ENCODE peak calls at places on chromosomes 13 and 19, in ten cellular contexts. One of them, this sample, is unnamed.

GRCh38 chr19:8208119-8208709 is 956 bp upstream of the CERS4 start:
- DNase-seq in ovary: no peak
- DNase-seq in fibroblast of pulmonary artery: no peak
- DNase-seq in colonic mucosa: no peak
- DNase-seq in bronchial epithelial cell: no peak
- DNase-seq in activated CD8-positive, alpha-beta T cell treated with anti-CD3 and anti-CD28 coated beads for 36 hours: no peak
- DNase-seq in transverse colon: no peak
- DNase-seq in neural crest cell: peak; percentile 14
- DNase-seq in psoas muscle: no peak
- DNase-seq in body of pancreas: no peak
- DNase-seq in this sample: peak; percentile 17

GRCh38 chr13:36553501-36553900 is 120.3 kb upstream of the SERTM1 start:
- DNase-seq in ovary: no peak
- DNase-seq in fibroblast of pulmonary artery: peak; percentile 53
- DNase-seq in activated CD8-positive, alpha-beta T cell treated with anti-CD3 and anti-CD28 coated beads for 36 hours: no peak
- DNase-seq in bronchial epithelial cell: no peak
- DNase-seq in psoas muscle: no peak
- DNase-seq in body of pancreas: no peak
- DNase-seq in colonic mucosa: no peak
- DNase-seq in transverse colon: no peak
- DNase-seq in neural crest cell: no peak
- DNase-seq in this sample: no peak

GRCh38 chr19:58497634-58498170 is 14.1 kb downstream of the SLC27A5 start:
- DNase-seq in neural crest cell: no peak
- DNase-seq in activated CD8-positive, alpha-beta T cell treated with anti-CD3 and anti-CD28 coated beads for 36 hours: no peak
- DNase-seq in ovary: no peak
- DNase-seq in fibroblast of pulmonary artery: no peak
- DNase-seq in transverse colon: no peak
- DNase-seq in bronchial epithelial cell: no peak
- DNase-seq in psoas muscle: no peak
- DNase-seq in body of pancreas: no peak
- DNase-seq in colonic mucosa: no peak
- DNase-seq in this sample: no peak

GRCh38 chr19:19294914-19295313 is 21.8 kb upstream of the TM6SF2 start:
- DNase-seq in bronchial epithelial cell: no peak
- DNase-seq in ovary: no peak
- DNase-seq in activated CD8-positive, alpha-beta T cell treated with anti-CD3 and anti-CD28 coated beads for 36 hours: no peak
- DNase-seq in colonic mucosa: no peak
- DNase-seq in fibroblast of pulmonary artery: no peak
- DNase-seq in transverse colon: no peak
- DNase-seq in psoas muscle: no peak
- DNase-seq in neural crest cell: no peak
- DNase-seq in body of pancreas: no peak
- DNase-seq in this sample: no peak

GRCh38 chr13:19172647-19173030 is 9.0 kb downstream of the TUBA3C start:
- DNase-seq in neural crest cell: no peak
- DNase-seq in colonic mucosa: no peak
- DNase-seq in fibroblast of pulmonary artery: no peak
- DNase-seq in psoas muscle: no peak
- DNase-seq in ovary: no peak
- DNase-seq in transverse colon: no peak
- DNase-seq in activated CD8-positive, alpha-beta T cell treated with anti-CD3 and anti-CD28 coated beads for 36 hours: no peak
- DNase-seq in body of pancreas: no peak
- DNase-seq in bronchial epithelial cell: no peak
- DNase-seq in this sample: no peak

GRCh38 chr19:11659612-11660011 is 62.3 kb downstream of the ZNF627 start:
- DNase-seq in fibroblast of pulmonary artery: peak; percentile 14
- DNase-seq in colonic mucosa: no peak
- DNase-seq in body of pancreas: no peak
- DNase-seq in psoas muscle: no peak
- DNase-seq in activated CD8-positive, alpha-beta T cell treated with anti-CD3 and anti-CD28 coated beads for 36 hours: no peak
- DNase-seq in ovary: no peak
- DNase-seq in neural crest cell: no peak
- DNase-seq in bronchial epithelial cell: peak; percentile 8
- DNase-seq in transverse colon: no peak
- DNase-seq in this sample: peak; percentile 57

GRCh38 chr13:47594833-47595232 is 406.2 kb downstream of the SUCLA2 start:
- DNase-seq in ovary: no peak
- DNase-seq in fibroblast of pulmonary artery: peak; percentile 21
- DNase-seq in neural crest cell: no peak
- DNase-seq in bronchial epithelial cell: no peak
- DNase-seq in colonic mucosa: no peak
- DNase-seq in activated CD8-positive, alpha-beta T cell treated with anti-CD3 and anti-CD28 coated beads for 36 hours: peak; percentile 7
- DNase-seq in body of pancreas: no peak
- DNase-seq in psoas muscle: no peak
- DNase-seq in transverse colon: no peak
- DNase-seq in this sample: no peak

GRCh38 chr13:75902166-75903104 is 266.3 kb downstream of the LMO7 start:
- DNase-seq in body of pancreas: no peak
- DNase-seq in ovary: no peak
- DNase-seq in neural crest cell: no peak
- DNase-seq in transverse colon: no peak
- DNase-seq in bronchial epithelial cell: no peak
- DNase-seq in fibroblast of pulmonary artery: no peak
- DNase-seq in activated CD8-positive, alpha-beta T cell treated with anti-CD3 and anti-CD28 coated beads for 36 hours: no peak
- DNase-seq in colonic mucosa: no peak
- DNase-seq in psoas muscle: no peak
- DNase-seq in this sample: no peak

DNA sequence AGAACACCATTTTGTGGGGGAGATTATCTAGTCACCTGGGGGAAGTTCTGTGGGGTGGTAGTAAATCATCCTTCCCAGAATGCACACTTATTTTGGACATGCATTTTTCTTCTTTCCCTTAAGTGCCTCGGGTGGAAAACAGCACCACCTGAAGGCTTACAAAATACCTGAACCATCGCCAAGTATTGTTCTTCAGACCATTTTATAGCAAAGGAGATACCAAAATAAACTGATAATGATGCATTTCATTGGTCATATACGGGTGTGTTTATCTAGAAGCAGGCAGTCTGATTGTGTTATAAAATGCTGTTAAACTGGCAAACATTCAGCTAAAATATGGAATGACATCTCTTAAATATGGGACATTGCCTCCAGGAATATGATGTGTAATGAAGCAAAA is 1034.7 kb downstream of the SLITRK1 start:
- DNase-seq in colonic mucosa: no peak
- DNase-seq in fibroblast of pulmonary artery: peak; percentile 5
- DNase-seq in bronchial epithelial cell: no peak
- DNase-seq in activated CD8-positive, alpha-beta T cell treated with anti-CD3 and anti-CD28 coated beads for 36 hours: no peak
- DNase-seq in psoas muscle: no peak
- DNase-seq in ovary: no peak
- DNase-seq in body of pancreas: no peak
- DNase-seq in neural crest cell: no peak
- DNase-seq in transverse colon: no peak
- DNase-seq in this sample: no peak
- TF ChIP-seq CTCF in colonic mucosa: no peak
- TF ChIP-seq CTCF in fibroblast of pulmonary artery: no peak
- TF ChIP-seq CTCF in bronchial epithelial cell: no peak
- TF ChIP-seq CTCF in activated CD8-positive, alpha-beta T cell treated with anti-CD3 and anti-CD28 coated beads for 36 hours: no peak
- TF ChIP-seq CTCF in psoas muscle: no peak
- TF ChIP-seq CTCF in ovary: no peak
- TF ChIP-seq CTCF in body of pancreas: no peak
- TF ChIP-seq CTCF in neural crest cell: no peak
- TF ChIP-seq CTCF in transverse colon: no peak
- TF ChIP-seq CTCF in this sample: no peak

GRCh38 chr19:1767464-1767933 is 14.2 kb downstream of the ONECUT3 start:
- DNase-seq in psoas muscle: no peak
- DNase-seq in activated CD8-positive, alpha-beta T cell treated with anti-CD3 and anti-CD28 coated beads for 36 hours: peak; percentile 66
- DNase-seq in colonic mucosa: peak; percentile 47
- DNase-seq in ovary: peak; percentile 69
- DNase-seq in bronchial epithelial cell: no peak
- DNase-seq in transverse colon: peak; percentile 46
- DNase-seq in body of pancreas: peak; percentile 55
- DNase-seq in neural crest cell: peak; percentile 78
- DNase-seq in fibroblast of pulmonary artery: no peak
- DNase-seq in this sample: peak; percentile 92

GRCh38 chr19:1768918-1769644 is 15.8 kb downstream of the ONECUT3 start:
- DNase-seq in body of pancreas: no peak
- DNase-seq in activated CD8-positive, alpha-beta T cell treated with anti-CD3 and anti-CD28 coated beads for 36 hours: no peak
- DNase-seq in ovary: no peak
- DNase-seq in transverse colon: no peak
- DNase-seq in colonic mucosa: no peak
- DNase-seq in psoas muscle: no peak
- DNase-seq in neural crest cell: no peak
- DNase-seq in fibroblast of pulmonary artery: no peak
- DNase-seq in bronchial epithelial cell: no peak
- DNase-seq in this sample: no peak

GRCh38 chr19:1766800-1767352 is 13.6 kb downstream of the ONECUT3 start:
- DNase-seq in neural crest cell: no peak
- DNase-seq in psoas muscle: no peak
- DNase-seq in colonic mucosa: no peak
- DNase-seq in transverse colon: no peak
- DNase-seq in ovary: no peak
- DNase-seq in activated CD8-positive, alpha-beta T cell treated with anti-CD3 and anti-CD28 coated beads for 36 hours: peak; percentile 43
- DNase-seq in body of pancreas: no peak
- DNase-seq in bronchial epithelial cell: no peak
- DNase-seq in fibroblast of pulmonary artery: no peak
- DNase-seq in this sample: peak; percentile 42

GRCh38 chr19:1769645-1769985 is 16.3 kb downstream of the ONECUT3 start:
- DNase-seq in ovary: no peak
- DNase-seq in colonic mucosa: no peak
- DNase-seq in psoas muscle: no peak
- DNase-seq in neural crest cell: no peak
- DNase-seq in bronchial epithelial cell: no peak
- DNase-seq in fibroblast of pulmonary artery: no peak
- DNase-seq in activated CD8-positive, alpha-beta T cell treated with anti-CD3 and anti-CD28 coated beads for 36 hours: no peak
- DNase-seq in body of pancreas: no peak
- DNase-seq in transverse colon: no peak
- DNase-seq in this sample: no peak

DNA sequence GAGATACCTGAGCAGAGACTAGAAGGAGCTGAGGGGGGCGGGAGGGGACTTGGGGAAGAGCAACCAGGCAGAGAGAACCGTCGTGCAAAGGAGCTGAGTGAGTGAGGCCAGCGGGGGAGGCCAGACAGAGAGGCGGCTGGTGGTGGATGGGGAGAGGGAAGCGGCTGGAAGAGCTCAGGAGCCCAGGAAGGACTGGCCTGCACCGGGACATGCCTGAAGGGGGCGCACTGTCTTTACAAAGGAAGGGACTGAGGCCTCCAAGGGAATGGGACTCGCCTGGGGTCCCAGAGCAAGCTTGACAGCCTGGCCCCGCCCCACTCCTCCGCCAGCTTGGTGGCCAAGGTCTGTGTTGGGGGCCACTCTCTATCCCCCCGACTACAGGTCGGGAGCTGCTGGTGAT is 14.9 kb downstream of the ONECUT3 start:
- DNase-seq in neural crest cell: peak; percentile 64
- DNase-seq in bronchial epithelial cell: no peak
- DNase-seq in activated CD8-positive, alpha-beta T cell treated with anti-CD3 and anti-CD28 coated beads for 36 hours: no peak
- DNase-seq in ovary: no peak
- DNase-seq in transverse colon: peak; percentile 20
- DNase-seq in psoas muscle: no peak
- DNase-seq in fibroblast of pulmonary artery: no peak
- DNase-seq in body of pancreas: no peak
- DNase-seq in colonic mucosa: no peak
- DNase-seq in this sample: peak; percentile 31
- TF ChIP-seq CTCF in neural crest cell: peak; percentile 35
- TF ChIP-seq CTCF in bronchial epithelial cell: peak; percentile 29
- TF ChIP-seq CTCF in activated CD8-positive, alpha-beta T cell treated with anti-CD3 and anti-CD28 coated beads for 36 hours: no peak
- TF ChIP-seq CTCF in ovary: no peak
- TF ChIP-seq CTCF in transverse colon: no peak
- TF ChIP-seq CTCF in psoas muscle: no peak
- TF ChIP-seq CTCF in fibroblast of pulmonary artery: peak; percentile 26
- TF ChIP-seq CTCF in body of pancreas: no peak
- TF ChIP-seq CTCF in colonic mucosa: no peak
- TF ChIP-seq CTCF in this sample: peak; percentile 13

GRCh38 chr13:35213911-35214310 is 262.6 kb downstream of the MAB21L1 start:
- DNase-seq in bronchial epithelial cell: no peak
- DNase-seq in psoas muscle: no peak
- DNase-seq in transverse colon: no peak
- DNase-seq in fibroblast of pulmonary artery: no peak
- DNase-seq in ovary: no peak
- DNase-seq in body of pancreas: no peak
- DNase-seq in activated CD8-positive, alpha-beta T cell treated with anti-CD3 and anti-CD28 coated beads for 36 hours: no peak
- DNase-seq in colonic mucosa: no peak
- DNase-seq in neural crest cell: no peak
- DNase-seq in this sample: no peak

GRCh38 chr13:35211949-35212348 is 264.5 kb downstream of the MAB21L1 start:
- DNase-seq in ovary: no peak
- DNase-seq in neural crest cell: no peak
- DNase-seq in activated CD8-positive, alpha-beta T cell treated with anti-CD3 and anti-CD28 coated beads for 36 hours: no peak
- DNase-seq in body of pancreas: no peak
- DNase-seq in fibroblast of pulmonary artery: no peak
- DNase-seq in colonic mucosa: no peak
- DNase-seq in bronchial epithelial cell: no peak
- DNase-seq in psoas muscle: no peak
- DNase-seq in transverse colon: no peak
- DNase-seq in this sample: no peak

GRCh38 chr13:35208587-35208986 is 266.5 kb downstream of the NBEA start:
- DNase-seq in neural crest cell: no peak
- DNase-seq in bronchial epithelial cell: no peak
- DNase-seq in activated CD8-positive, alpha-beta T cell treated with anti-CD3 and anti-CD28 coated beads for 36 hours: no peak
- DNase-seq in transverse colon: no peak
- DNase-seq in colonic mucosa: no peak
- DNase-seq in ovary: no peak
- DNase-seq in fibroblast of pulmonary artery: no peak
- DNase-seq in body of pancreas: no peak
- DNase-seq in psoas muscle: no peak
- DNase-seq in this sample: no peak

DNA sequence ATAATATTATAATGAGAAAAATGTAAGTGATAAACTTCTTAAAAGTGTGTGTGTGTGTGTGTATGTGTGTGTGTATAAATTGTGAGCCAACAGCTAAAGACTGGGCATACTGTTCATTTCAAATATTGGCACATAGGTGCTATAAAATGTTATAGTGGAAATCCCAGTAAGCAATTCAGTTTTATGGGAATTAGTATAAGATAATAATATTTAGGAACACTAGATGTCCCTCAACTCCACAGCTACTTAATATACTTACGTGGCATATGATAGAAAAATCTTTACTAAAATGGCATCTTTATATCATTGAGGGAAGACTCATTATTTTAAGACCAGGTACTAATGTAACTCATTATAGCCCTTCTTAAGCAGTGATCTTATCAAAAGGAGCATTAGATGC is 266.3 kb downstream of the MAB21L1 start:
- DNase-seq in fibroblast of pulmonary artery: peak; percentile 32
- DNase-seq in body of pancreas: no peak
- DNase-seq in bronchial epithelial cell: peak; percentile 32
- DNase-seq in transverse colon: no peak
- DNase-seq in neural crest cell: no peak
- DNase-seq in activated CD8-positive, alpha-beta T cell treated with anti-CD3 and anti-CD28 coated beads for 36 hours: no peak
- DNase-seq in psoas muscle: no peak
- DNase-seq in colonic mucosa: no peak
- DNase-seq in ovary: no peak
- DNase-seq in this sample: no peak
- TF ChIP-seq CTCF in fibroblast of pulmonary artery: peak; percentile 5
- TF ChIP-seq CTCF in body of pancreas: no peak
- TF ChIP-seq CTCF in bronchial epithelial cell: no peak
- TF ChIP-seq CTCF in transverse colon: no peak
- TF ChIP-seq CTCF in neural crest cell: no peak
- TF ChIP-seq CTCF in activated CD8-positive, alpha-beta T cell treated with anti-CD3 and anti-CD28 coated beads for 36 hours: no peak
- TF ChIP-seq CTCF in psoas muscle: no peak
- TF ChIP-seq CTCF in colonic mucosa: no peak
- TF ChIP-seq CTCF in ovary: no peak
- TF ChIP-seq CTCF in this sample: no peak

DNA sequence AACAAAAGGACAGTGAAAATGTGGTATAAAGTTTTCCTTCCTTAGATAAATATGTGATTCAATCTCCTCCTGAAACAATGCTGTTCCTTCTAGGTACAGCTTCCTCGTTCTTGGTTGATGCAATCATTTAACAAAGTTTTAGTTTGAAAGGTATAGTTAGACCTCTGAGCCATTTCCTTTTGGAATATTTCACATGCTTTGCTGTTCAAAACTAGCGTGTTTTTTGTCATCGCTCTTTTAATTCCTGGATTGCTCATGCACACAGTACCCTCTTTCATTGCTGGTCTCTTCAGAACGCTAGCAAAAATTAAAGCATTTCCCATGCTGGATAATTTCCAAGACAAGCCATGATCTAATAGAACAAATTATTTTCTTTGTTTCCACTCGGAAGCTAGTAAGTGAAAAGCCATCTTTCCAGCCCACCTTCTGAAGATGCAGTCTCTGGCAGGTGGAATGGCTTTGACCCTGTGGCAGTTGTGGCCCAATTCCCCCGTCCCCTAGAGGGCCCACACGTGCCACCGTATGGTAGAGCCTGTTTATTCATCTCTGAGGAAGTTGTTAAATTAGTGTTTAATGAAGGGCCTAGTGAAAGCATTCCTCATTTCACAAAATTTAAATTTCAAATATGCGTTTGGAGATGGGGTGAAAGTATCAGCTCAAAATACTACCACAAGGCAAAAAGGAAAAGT is 1040.6 kb upstream of the SLC10A2 start:
- DNase-seq in colonic mucosa: no peak
- DNase-seq in bronchial epithelial cell: peak; percentile 89
- DNase-seq in transverse colon: no peak
- DNase-seq in fibroblast of pulmonary artery: peak; percentile 88
- DNase-seq in neural crest cell: no peak
- DNase-seq in ovary: no peak
- DNase-seq in activated CD8-positive, alpha-beta T cell treated with anti-CD3 and anti-CD28 coated beads for 36 hours: no peak
- DNase-seq in body of pancreas: peak; percentile 21
- DNase-seq in psoas muscle: no peak
- DNase-seq in this sample: no peak
- TF ChIP-seq CTCF in colonic mucosa: no peak
- TF ChIP-seq CTCF in bronchial epithelial cell: no peak
- TF ChIP-seq CTCF in transverse colon: no peak
- TF ChIP-seq CTCF in fibroblast of pulmonary artery: no peak
- TF ChIP-seq CTCF in neural crest cell: no peak
- TF ChIP-seq CTCF in ovary: no peak
- TF ChIP-seq CTCF in activated CD8-positive, alpha-beta T cell treated with anti-CD3 and anti-CD28 coated beads for 36 hours: no peak
- TF ChIP-seq CTCF in body of pancreas: no peak
- TF ChIP-seq CTCF in psoas muscle: no peak
- TF ChIP-seq CTCF in this sample: no peak